ENCODE peak calls at places on chromosomes 5 and 9, in seven cellular contexts. P, B, X, J, T, A and R are unnamed samples.

GRCh38 chr5:59587489-59588337 is 305.8 kb downstream of the PDE4D start:
- DNase-seq in P (no peak), B (no peak), X (peak), J (peak), T (peak), A (peak), R (no peak)

GRCh38 chr5:61330341-61330878 is 1.6 kb upstream of the ZSWIM6 start:
- DNase-seq in P (no peak), B (no peak), X (peak), J (peak), T (peak), A (peak), R (no peak)

GRCh38 chr5:34411470-34412346 is 244.4 kb upstream of the RAI14 start:
- DNase-seq in P (no peak), B (no peak), X (peak), J (no peak), T (no peak), A (peak), R (no peak)

GRCh38 chr9:93917121-93917853 is 37.9 kb downstream of the BARX1 start:
- DNase-seq in P (no peak), B (no peak), X (no peak), J (no peak), T (no peak), A (no peak), R (no peak)

GRCh38 chr5:83914662-83915418 is 194.2 kb upstream of the HAPLN1 start:
- DNase-seq in P (no peak), B (no peak), X (no peak), J (no peak), T (no peak), A (no peak), R (no peak)

GRCh38 chr5:170441385-170441784 is 52.2 kb upstream of the KCNMB1 start:
- DNase-seq in P (no peak), B (no peak), X (no peak), J (no peak), T (no peak), A (no peak), R (no peak)

GRCh38 chr9:135818718-135819475 is 88.4 kb downstream of the CAMSAP1 start:
- DNase-seq in P (no peak), B (no peak), X (no peak), J (no peak), T (no peak), A (no peak), R (no peak)

GRCh38 chr5:131595088-131596033 is 39.7 kb downstream of the RAPGEF6 start:
- DNase-seq in P (no peak), B (peak), X (no peak), J (no peak), T (no peak), A (no peak), R (no peak)

GRCh38 chr5:169945831-169946261 is 34.4 kb downstream of the INSYN2B start:
- DNase-seq in P (no peak), B (no peak), X (peak), J (peak), T (peak), A (peak), R (peak)

GRCh38 chr5:141681695-141682641 is at the start of gene ARAP3:
- DNase-seq in P (peak), B (no peak), X (peak), J (peak), T (peak), A (peak), R (no peak)

GRCh38 chr9:130661461-130662098 is 2.8 kb upstream of the PRDM12 start:
- DNase-seq in P (no peak), B (no peak), X (no peak), J (no peak), T (no peak), A (no peak), R (no peak)

GRCh38 chr9:5186416-5187169 is 1.2 kb upstream of the INSL6 start:
- DNase-seq in P (peak), B (peak), X (peak), J (peak), T (peak), A (peak), R (peak)

GRCh38 chr9:89811896-89812450 is 207.2 kb downstream of the GADD45G start:
- DNase-seq in P (no peak), B (no peak), X (no peak), J (no peak), T (no peak), A (no peak), R (no peak)

GRCh38 chr9:92404437-92404836 is at the start of gene OGN:
- DNase-seq in P (no peak), B (no peak), X (peak), J (no peak), T (no peak), A (no peak), R (no peak)

GRCh38 chr9:92404031-92404430 is 347 bp downstream of the OGN start:
- DNase-seq in P (no peak), B (no peak), X (peak), J (no peak), T (no peak), A (no peak), R (no peak)

GRCh38 chr9:92405770-92406169 is 1.4 kb upstream of the OGN start:
- DNase-seq in P (no peak), B (no peak), X (no peak), J (no peak), T (no peak), A (no peak), R (no peak)

GRCh38 chr9:92402359-92402758 is 2.0 kb downstream of the OGN start:
- DNase-seq in P (no peak), B (no peak), X (no peak), J (no peak), T (no peak), A (no peak), R (no peak)

DNA sequence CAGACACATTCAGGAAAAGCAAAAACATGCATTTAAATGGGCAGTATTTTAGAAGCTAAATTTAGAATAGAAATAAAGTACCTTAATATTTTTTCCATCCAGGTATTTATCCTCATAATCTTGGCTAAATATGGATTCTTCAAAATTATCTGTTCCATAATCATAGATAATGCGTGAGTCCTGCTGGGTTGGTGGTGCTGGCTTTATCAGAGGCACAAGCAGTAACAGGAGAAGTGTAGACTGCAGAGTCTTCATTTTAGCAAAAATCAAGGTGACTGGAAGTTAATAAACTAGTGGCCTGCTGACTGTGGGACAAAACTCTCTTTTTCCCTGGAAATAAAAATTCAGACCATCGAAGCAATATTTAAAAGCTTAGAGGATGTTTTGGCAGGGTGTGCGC is 1.2 kb downstream of the OGN start:
- DNase-seq in P (no peak), B (no peak), X (no peak), J (no peak), T (no peak), A (no peak), R (no peak)
- H3K4me3 ChIP-seq in P (no peak), B (no peak), X (peak), J (no peak), T (no peak), A (peak), R (no peak)

GRCh38 chr5:136364307-136364706 is 1.0 kb downstream of the TRPC7 start:
- DNase-seq in P (no peak), B (peak), X (no peak), J (no peak), T (peak), A (no peak), R (no peak)
- TF ChIP-seq CTCF in P (no peak), B (peak), X (no peak), J (no peak), T (peak), A (no peak), R (peak)

GRCh38 chr5:140301136-140301535 is 1.8 kb downstream of the PFDN1 start:
- DNase-seq in P (no peak), B (no peak), X (peak), J (no peak), T (no peak), A (no peak), R (no peak)
- H3K4me3 ChIP-seq in P (no peak), B (no peak), X (no peak), J (no peak), T (no peak), A (no peak), R (peak)

GRCh38 chr5:163912023-163912422 is 406.6 kb downstream of the MAT2B start:
- DNase-seq in P (no peak), B (no peak), X (no peak), J (no peak), T (no peak), A (no peak), R (no peak)

GRCh38 chr5:163916376-163916775 is 411.0 kb downstream of the MAT2B start:
- DNase-seq in P (no peak), B (peak), X (peak), J (peak), T (no peak), A (no peak), R (no peak)

GRCh38 chr5:163914911-163915310 is 409.5 kb downstream of the MAT2B start:
- DNase-seq in P (no peak), B (peak), X (no peak), J (no peak), T (no peak), A (no peak), R (no peak)

GRCh38 chr5:163915481-163915961 is 410.1 kb downstream of the MAT2B start:
- DNase-seq in P (no peak), B (peak), X (peak), J (no peak), T (no peak), A (no peak), R (no peak)

GRCh38 chr5:163913548-163913947 is 408.1 kb downstream of the MAT2B start:
- DNase-seq in P (no peak), B (peak), X (peak), J (no peak), T (no peak), A (no peak), R (no peak)
- TF ChIP-seq CTCF in P (no peak), B (no peak), X (peak), J (no peak), T (no peak), A (no peak), R (no peak)

GRCh38 chr9:129145316-129145715 is 32.7 kb downstream of the IER5L start:
- DNase-seq in P (no peak), B (no peak), X (peak), J (no peak), T (no peak), A (no peak), R (no peak)
- H3K4me3 ChIP-seq in P (no peak), B (no peak), X (peak), J (no peak), T (no peak), A (no peak), R (peak)